ENCODE peak calls at places on chromosomes 5 and 9, in ten cellular contexts. One of them, this sample, is unnamed. For H3K9me3, the result is how much of the 10 kb centered on the place peaks cover.

GRCh38 chr5:94396687-94397086 is 221.7 kb downstream of the KIAA0825 start:
- DNase-seq in breast epithelium: no peak
- DNase-seq in CD8-positive, alpha-beta memory T cell: no peak
- DNase-seq in lower lobe of right lung: no peak
- DNase-seq in ovary: no peak
- DNase-seq in neural progenitor cell: no peak
- DNase-seq in tibial nerve: no peak
- DNase-seq in esophagus squamous epithelium: no peak
- DNase-seq in GM23248: no peak
- DNase-seq in PC-3: no peak
- DNase-seq in this sample: no peak

GRCh38 chr5:171770153-171770552 is 15.5 kb upstream of the SMIM23 start:
- DNase-seq in breast epithelium: no peak
- DNase-seq in CD8-positive, alpha-beta memory T cell: no peak
- DNase-seq in lower lobe of right lung: no peak
- DNase-seq in ovary: no peak
- DNase-seq in neural progenitor cell: peak
- DNase-seq in tibial nerve: no peak
- DNase-seq in esophagus squamous epithelium: no peak
- DNase-seq in GM23248: no peak
- DNase-seq in PC-3: no peak
- DNase-seq in this sample: no peak

GRCh38 chr5:14447958-14448881 is 133.4 kb upstream of the OTULINL start:
- DNase-seq in breast epithelium: no peak
- DNase-seq in CD8-positive, alpha-beta memory T cell: no peak
- DNase-seq in lower lobe of right lung: no peak
- DNase-seq in ovary: peak
- DNase-seq in neural progenitor cell: no peak
- DNase-seq in tibial nerve: no peak
- DNase-seq in esophagus squamous epithelium: no peak
- DNase-seq in GM23248: peak
- DNase-seq in PC-3: no peak
- DNase-seq in this sample: no peak

GRCh38 chr9:129069128-129069824 is 11.6 kb upstream of the DOLPP1 start:
- DNase-seq in breast epithelium: no peak
- DNase-seq in CD8-positive, alpha-beta memory T cell: peak
- DNase-seq in lower lobe of right lung: peak
- DNase-seq in ovary: no peak
- DNase-seq in neural progenitor cell: no peak
- DNase-seq in tibial nerve: peak
- DNase-seq in esophagus squamous epithelium: peak
- DNase-seq in GM23248: no peak
- DNase-seq in PC-3: no peak
- DNase-seq in this sample: peak

GRCh38 chr9:85569988-85570387 is 171.8 kb downstream of the AGTPBP1 start:
- DNase-seq in breast epithelium: no peak
- DNase-seq in CD8-positive, alpha-beta memory T cell: no peak
- DNase-seq in lower lobe of right lung: no peak
- DNase-seq in ovary: no peak
- DNase-seq in neural progenitor cell: no peak
- DNase-seq in tibial nerve: no peak
- DNase-seq in esophagus squamous epithelium: no peak
- DNase-seq in GM23248: peak
- DNase-seq in PC-3: peak
- DNase-seq in this sample: no peak

GRCh38 chr5:177972613-177973012 is 23.4 kb downstream of the PROP1 start:
- DNase-seq in breast epithelium: no peak
- DNase-seq in CD8-positive, alpha-beta memory T cell: no peak
- DNase-seq in lower lobe of right lung: no peak
- DNase-seq in ovary: no peak
- DNase-seq in neural progenitor cell: no peak
- DNase-seq in tibial nerve: no peak
- DNase-seq in esophagus squamous epithelium: no peak
- DNase-seq in GM23248: no peak
- DNase-seq in PC-3: no peak
- DNase-seq in this sample: no peak

GRCh38 chr5:59709833-59710232 is 183.7 kb downstream of the PDE4D start:
- DNase-seq in breast epithelium: no peak
- DNase-seq in CD8-positive, alpha-beta memory T cell: no peak
- DNase-seq in lower lobe of right lung: no peak
- DNase-seq in ovary: no peak
- DNase-seq in neural progenitor cell: peak
- DNase-seq in tibial nerve: no peak
- DNase-seq in esophagus squamous epithelium: no peak
- DNase-seq in GM23248: peak
- DNase-seq in PC-3: peak
- DNase-seq in this sample: no peak

GRCh38 chr5:59041355-59041754 is 458.5 kb downstream of the RAB3C start:
- DNase-seq in breast epithelium: no peak
- DNase-seq in CD8-positive, alpha-beta memory T cell: no peak
- DNase-seq in lower lobe of right lung: no peak
- DNase-seq in ovary: no peak
- DNase-seq in neural progenitor cell: peak
- DNase-seq in tibial nerve: no peak
- DNase-seq in esophagus squamous epithelium: no peak
- DNase-seq in GM23248: no peak
- DNase-seq in PC-3: no peak
- DNase-seq in this sample: no peak

GRCh38 chr9:133114451-133114885 is 6.6 kb downstream of the RALGDS start:
- DNase-seq in breast epithelium: no peak
- DNase-seq in CD8-positive, alpha-beta memory T cell: no peak
- DNase-seq in lower lobe of right lung: peak
- DNase-seq in ovary: peak
- DNase-seq in neural progenitor cell: no peak
- DNase-seq in tibial nerve: no peak
- DNase-seq in esophagus squamous epithelium: no peak
- DNase-seq in GM23248: peak
- DNase-seq in PC-3: no peak
- DNase-seq in this sample: no peak

GRCh38 chr5:156451505-156451904 is 124.5 kb downstream of the SGCD start:
- DNase-seq in breast epithelium: no peak
- DNase-seq in CD8-positive, alpha-beta memory T cell: no peak
- DNase-seq in lower lobe of right lung: no peak
- DNase-seq in ovary: no peak
- DNase-seq in neural progenitor cell: no peak
- DNase-seq in tibial nerve: no peak
- DNase-seq in esophagus squamous epithelium: no peak
- DNase-seq in GM23248: no peak
- DNase-seq in PC-3: no peak
- DNase-seq in this sample: no peak

GRCh38 chr9:113536166-113536482 is 72.6 kb downstream of the RGS3 start:
- DNase-seq in breast epithelium: no peak
- DNase-seq in CD8-positive, alpha-beta memory T cell: no peak
- DNase-seq in lower lobe of right lung: no peak
- DNase-seq in ovary: no peak
- DNase-seq in neural progenitor cell: no peak
- DNase-seq in tibial nerve: no peak
- DNase-seq in esophagus squamous epithelium: no peak
- DNase-seq in GM23248: no peak
- DNase-seq in PC-3: no peak
- DNase-seq in this sample: no peak

GRCh38 chr5:85952680-85953079 is 665.1 kb upstream of the COX7C start:
- DNase-seq in breast epithelium: no peak
- DNase-seq in CD8-positive, alpha-beta memory T cell: no peak
- DNase-seq in lower lobe of right lung: no peak
- DNase-seq in ovary: no peak
- DNase-seq in neural progenitor cell: no peak
- DNase-seq in tibial nerve: no peak
- DNase-seq in esophagus squamous epithelium: no peak
- DNase-seq in GM23248: no peak
- DNase-seq in PC-3: no peak
- DNase-seq in this sample: no peak

GRCh38 chr9:95266649-95267048 is 50.9 kb downstream of the FANCC start:
- DNase-seq in breast epithelium: no peak
- DNase-seq in CD8-positive, alpha-beta memory T cell: no peak
- DNase-seq in lower lobe of right lung: no peak
- DNase-seq in ovary: no peak
- DNase-seq in neural progenitor cell: no peak
- DNase-seq in tibial nerve: no peak
- DNase-seq in esophagus squamous epithelium: no peak
- DNase-seq in GM23248: no peak
- DNase-seq in PC-3: no peak
- DNase-seq in this sample: no peak
- H3K27ac ChIP-seq in breast epithelium: no peak
- H3K27ac ChIP-seq in CD8-positive, alpha-beta memory T cell: no peak
- H3K27ac ChIP-seq in lower lobe of right lung: no peak
- H3K27ac ChIP-seq in ovary: no peak
- H3K27ac ChIP-seq in neural progenitor cell: no peak
- H3K27ac ChIP-seq in tibial nerve: no peak
- H3K27ac ChIP-seq in esophagus squamous epithelium: no peak
- H3K27ac ChIP-seq in GM23248: no peak
- H3K27ac ChIP-seq in PC-3: no peak
- H3K27ac ChIP-seq in this sample: no peak

GRCh38 chr5:180040287-180041214 is 31.0 kb downstream of the RNF130 start:
- DNase-seq in breast epithelium: no peak
- DNase-seq in CD8-positive, alpha-beta memory T cell: no peak
- DNase-seq in lower lobe of right lung: no peak
- DNase-seq in ovary: no peak
- DNase-seq in neural progenitor cell: no peak
- DNase-seq in tibial nerve: no peak
- DNase-seq in esophagus squamous epithelium: no peak
- DNase-seq in GM23248: no peak
- DNase-seq in PC-3: peak
- DNase-seq in this sample: no peak

GRCh38 chr5:180034564-180034963 is 37.0 kb downstream of the RNF130 start:
- DNase-seq in breast epithelium: no peak
- DNase-seq in CD8-positive, alpha-beta memory T cell: no peak
- DNase-seq in lower lobe of right lung: no peak
- DNase-seq in ovary: no peak
- DNase-seq in neural progenitor cell: no peak
- DNase-seq in tibial nerve: no peak
- DNase-seq in esophagus squamous epithelium: no peak
- DNase-seq in GM23248: peak
- DNase-seq in PC-3: peak
- DNase-seq in this sample: no peak

DNA sequence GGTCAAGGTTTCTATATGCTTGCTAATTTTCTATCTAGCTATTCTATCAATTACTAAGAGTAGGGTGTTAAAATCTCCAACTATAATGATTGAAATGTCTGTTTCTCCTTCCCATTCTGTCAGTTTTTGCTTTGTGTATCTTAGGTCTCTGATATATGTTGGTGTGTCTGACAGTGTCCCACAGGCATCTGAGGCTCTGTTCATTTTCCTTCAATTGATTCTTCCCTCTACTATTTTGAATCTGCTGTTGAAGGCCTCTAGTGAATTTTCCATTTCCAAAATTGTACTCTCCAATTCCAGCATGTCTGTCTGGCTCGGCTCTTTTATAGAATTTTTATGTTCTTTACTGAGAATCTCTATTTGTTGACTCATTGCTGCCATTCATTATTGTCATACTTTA is 36.0 kb downstream of the RNF130 start:
- DNase-seq in breast epithelium: no peak
- DNase-seq in CD8-positive, alpha-beta memory T cell: no peak
- DNase-seq in lower lobe of right lung: no peak
- DNase-seq in ovary: no peak
- DNase-seq in neural progenitor cell: no peak
- DNase-seq in tibial nerve: no peak
- DNase-seq in esophagus squamous epithelium: no peak
- DNase-seq in GM23248: no peak
- DNase-seq in PC-3: no peak
- DNase-seq in this sample: no peak
- H3K9me3 ChIP-seq in breast epithelium: under half
- H3K9me3 ChIP-seq in CD8-positive, alpha-beta memory T cell: under half
- H3K9me3 ChIP-seq in lower lobe of right lung: under half
- H3K9me3 ChIP-seq in ovary: under half
- H3K9me3 ChIP-seq in neural progenitor cell: under half
- H3K9me3 ChIP-seq in tibial nerve: under half
- H3K9me3 ChIP-seq in esophagus squamous epithelium: under half
- H3K9me3 ChIP-seq in GM23248: under half
- H3K9me3 ChIP-seq in PC-3: under half
- H3K9me3 ChIP-seq in this sample: under half

GRCh38 chr9:127796225-127796813 is 6.4 kb upstream of the FPGS start:
- DNase-seq in breast epithelium: no peak
- DNase-seq in CD8-positive, alpha-beta memory T cell: no peak
- DNase-seq in lower lobe of right lung: peak
- DNase-seq in ovary: peak
- DNase-seq in neural progenitor cell: no peak
- DNase-seq in tibial nerve: no peak
- DNase-seq in esophagus squamous epithelium: no peak
- DNase-seq in GM23248: peak
- DNase-seq in PC-3: peak
- DNase-seq in this sample: no peak

GRCh38 chr9:127793093-127793708 is 7.4 kb downstream of the CDK9 start:
- DNase-seq in breast epithelium: no peak
- DNase-seq in CD8-positive, alpha-beta memory T cell: no peak
- DNase-seq in lower lobe of right lung: no peak
- DNase-seq in ovary: peak
- DNase-seq in neural progenitor cell: no peak
- DNase-seq in tibial nerve: no peak
- DNase-seq in esophagus squamous epithelium: no peak
- DNase-seq in GM23248: no peak
- DNase-seq in PC-3: no peak
- DNase-seq in this sample: no peak

GRCh38 chr9:127796899-127797370 is 5.7 kb upstream of the FPGS start:
- DNase-seq in breast epithelium: no peak
- DNase-seq in CD8-positive, alpha-beta memory T cell: no peak
- DNase-seq in lower lobe of right lung: no peak
- DNase-seq in ovary: peak
- DNase-seq in neural progenitor cell: peak
- DNase-seq in tibial nerve: no peak
- DNase-seq in esophagus squamous epithelium: no peak
- DNase-seq in GM23248: no peak
- DNase-seq in PC-3: peak
- DNase-seq in this sample: no peak

GRCh38 chr9:127792417-127793031 is 6.7 kb downstream of the CDK9 start:
- DNase-seq in breast epithelium: no peak
- DNase-seq in CD8-positive, alpha-beta memory T cell: no peak
- DNase-seq in lower lobe of right lung: no peak
- DNase-seq in ovary: peak
- DNase-seq in neural progenitor cell: no peak
- DNase-seq in tibial nerve: no peak
- DNase-seq in esophagus squamous epithelium: no peak
- DNase-seq in GM23248: no peak
- DNase-seq in PC-3: no peak
- DNase-seq in this sample: no peak

GRCh38 chr9:127794001-127794791 is 8.4 kb downstream of the CDK9 start:
- DNase-seq in breast epithelium: no peak
- DNase-seq in CD8-positive, alpha-beta memory T cell: no peak
- DNase-seq in lower lobe of right lung: peak
- DNase-seq in ovary: peak
- DNase-seq in neural progenitor cell: no peak
- DNase-seq in tibial nerve: no peak
- DNase-seq in esophagus squamous epithelium: no peak
- DNase-seq in GM23248: no peak
- DNase-seq in PC-3: no peak
- DNase-seq in this sample: no peak
- H3K27ac ChIP-seq in breast epithelium: peak
- H3K27ac ChIP-seq in CD8-positive, alpha-beta memory T cell: no peak
- H3K27ac ChIP-seq in lower lobe of right lung: peak
- H3K27ac ChIP-seq in ovary: peak
- H3K27ac ChIP-seq in neural progenitor cell: peak
- H3K27ac ChIP-seq in tibial nerve: no peak
- H3K27ac ChIP-seq in esophagus squamous epithelium: peak
- H3K27ac ChIP-seq in GM23248: no peak
- H3K27ac ChIP-seq in PC-3: no peak
- H3K27ac ChIP-seq in this sample: no peak

GRCh38 chr5:35341189-35341588 is 110.9 kb upstream of the PRLR start:
- DNase-seq in breast epithelium: no peak
- DNase-seq in CD8-positive, alpha-beta memory T cell: no peak
- DNase-seq in lower lobe of right lung: no peak
- DNase-seq in ovary: no peak
- DNase-seq in neural progenitor cell: no peak
- DNase-seq in tibial nerve: no peak
- DNase-seq in esophagus squamous epithelium: no peak
- DNase-seq in GM23248: no peak
- DNase-seq in PC-3: no peak
- DNase-seq in this sample: no peak
- H3K9me3 ChIP-seq in breast epithelium: under half
- H3K9me3 ChIP-seq in CD8-positive, alpha-beta memory T cell: under half
- H3K9me3 ChIP-seq in lower lobe of right lung: under half
- H3K9me3 ChIP-seq in ovary: under half
- H3K9me3 ChIP-seq in neural progenitor cell: under half
- H3K9me3 ChIP-seq in tibial nerve: under half
- H3K9me3 ChIP-seq in esophagus squamous epithelium: under half
- H3K9me3 ChIP-seq in GM23248: under half
- H3K9me3 ChIP-seq in PC-3: under half
- H3K9me3 ChIP-seq in this sample: under half